ENCODE peak calls at places on chromosome 9, in eight cellular contexts. One of them, this sample, is unnamed.

GRCh38 chr9:35960029-35960655 is 2.2 kb upstream of the OR2S2 start:
- DNase-seq in stomach: no peak
- DNase-seq in sigmoid colon: no peak
- DNase-seq in upper lobe of left lung: no peak
- DNase-seq in HepG2: no peak
- DNase-seq in transverse colon: peak; percentile 55
- DNase-seq in GM23338: no peak
- DNase-seq in breast epithelium: no peak
- DNase-seq in this sample: no peak

GRCh38 chr9:76456202-76456926 is 2.6 kb upstream of the GCNT1 start:
- DNase-seq in stomach: peak; percentile 86
- DNase-seq in sigmoid colon: no peak
- DNase-seq in upper lobe of left lung: no peak
- DNase-seq in HepG2: peak; percentile 89
- DNase-seq in transverse colon: peak; percentile 75
- DNase-seq in GM23338: peak; percentile 72
- DNase-seq in breast epithelium: no peak
- DNase-seq in this sample: peak; percentile 96

GRCh38 chr9:107734231-107735014 is 244.9 kb upstream of the KLF4 start:
- DNase-seq in stomach: no peak
- DNase-seq in sigmoid colon: peak; percentile 72
- DNase-seq in upper lobe of left lung: no peak
- DNase-seq in HepG2: no peak
- DNase-seq in transverse colon: no peak
- DNase-seq in GM23338: no peak
- DNase-seq in breast epithelium: no peak
- DNase-seq in this sample: no peak

GRCh38 chr9:27117489-27118135 is 8.6 kb downstream of the TEK start:
- DNase-seq in stomach: peak; percentile 70
- DNase-seq in sigmoid colon: peak; percentile 70
- DNase-seq in upper lobe of left lung: no peak
- DNase-seq in HepG2: peak; percentile 49
- DNase-seq in transverse colon: peak; percentile 70
- DNase-seq in GM23338: no peak
- DNase-seq in breast epithelium: no peak
- DNase-seq in this sample: no peak

GRCh38 chr9:13049223-13049622 is 230.3 kb downstream of the MPDZ start:
- DNase-seq in stomach: no peak
- DNase-seq in sigmoid colon: no peak
- DNase-seq in upper lobe of left lung: no peak
- DNase-seq in HepG2: no peak
- DNase-seq in transverse colon: no peak
- DNase-seq in GM23338: peak; percentile 8
- DNase-seq in breast epithelium: no peak
- DNase-seq in this sample: no peak

GRCh38 chr9:72946318-72946717 is 6.5 kb downstream of the ALDH1A1 start:
- DNase-seq in stomach: no peak
- DNase-seq in sigmoid colon: no peak
- DNase-seq in upper lobe of left lung: no peak
- DNase-seq in HepG2: no peak
- DNase-seq in transverse colon: no peak
- DNase-seq in GM23338: no peak
- DNase-seq in breast epithelium: no peak
- DNase-seq in this sample: no peak

GRCh38 chr9:110131499-110131898 is 76.5 kb downstream of the C9orf152 start:
- DNase-seq in stomach: no peak
- DNase-seq in sigmoid colon: no peak
- DNase-seq in upper lobe of left lung: no peak
- DNase-seq in HepG2: no peak
- DNase-seq in transverse colon: no peak
- DNase-seq in GM23338: peak; percentile 75
- DNase-seq in breast epithelium: no peak
- DNase-seq in this sample: no peak

GRCh38 chr9:104386425-104387069 is 117.5 kb upstream of the OR13F1 start:
- DNase-seq in stomach: no peak
- DNase-seq in sigmoid colon: no peak
- DNase-seq in upper lobe of left lung: no peak
- DNase-seq in HepG2: peak; percentile 16
- DNase-seq in transverse colon: no peak
- DNase-seq in GM23338: peak; percentile 71
- DNase-seq in breast epithelium: no peak
- DNase-seq in this sample: peak; percentile 3

GRCh38 chr9:108688051-108688450 is 167.7 kb downstream of the ACTL7B start:
- DNase-seq in stomach: no peak
- DNase-seq in sigmoid colon: no peak
- DNase-seq in upper lobe of left lung: no peak
- DNase-seq in HepG2: no peak
- DNase-seq in transverse colon: no peak
- DNase-seq in GM23338: no peak
- DNase-seq in breast epithelium: no peak
- DNase-seq in this sample: no peak

GRCh38 chr9:77475641-77476473 is 172.3 kb downstream of the GNA14 start:
- DNase-seq in stomach: no peak
- DNase-seq in sigmoid colon: no peak
- DNase-seq in upper lobe of left lung: no peak
- DNase-seq in HepG2: no peak
- DNase-seq in transverse colon: no peak
- DNase-seq in GM23338: peak; percentile 35
- DNase-seq in breast epithelium: no peak
- DNase-seq in this sample: no peak

GRCh38 chr9:115369322-115369957 is 251.5 kb upstream of the TNC start:
- DNase-seq in stomach: no peak
- DNase-seq in sigmoid colon: no peak
- DNase-seq in upper lobe of left lung: no peak
- DNase-seq in HepG2: no peak
- DNase-seq in transverse colon: no peak
- DNase-seq in GM23338: no peak
- DNase-seq in breast epithelium: peak; percentile 24
- DNase-seq in this sample: no peak

GRCh38 chr9:125906144-125906543 is 159.0 kb downstream of the PBX3 start:
- DNase-seq in stomach: no peak
- DNase-seq in sigmoid colon: no peak
- DNase-seq in upper lobe of left lung: no peak
- DNase-seq in HepG2: no peak
- DNase-seq in transverse colon: no peak
- DNase-seq in GM23338: no peak
- DNase-seq in breast epithelium: no peak
- DNase-seq in this sample: no peak

GRCh38 chr9:89519393-89519805 is 21.5 kb upstream of the SEMA4D start:
- DNase-seq in stomach: peak; percentile 84
- DNase-seq in sigmoid colon: no peak
- DNase-seq in upper lobe of left lung: no peak
- DNase-seq in HepG2: peak; percentile 26
- DNase-seq in transverse colon: no peak
- DNase-seq in GM23338: no peak
- DNase-seq in breast epithelium: no peak
- DNase-seq in this sample: no peak

GRCh38 chr9:68733021-68733405 is 28.0 kb downstream of the PIP5K1B start:
- DNase-seq in stomach: no peak
- DNase-seq in sigmoid colon: no peak
- DNase-seq in upper lobe of left lung: no peak
- DNase-seq in HepG2: no peak
- DNase-seq in transverse colon: no peak
- DNase-seq in GM23338: no peak
- DNase-seq in breast epithelium: no peak
- DNase-seq in this sample: no peak

GRCh38 chr9:6590772-6591384 is 54.7 kb downstream of the GLDC start:
- DNase-seq in stomach: no peak
- DNase-seq in sigmoid colon: no peak
- DNase-seq in upper lobe of left lung: no peak
- DNase-seq in HepG2: peak; percentile 98
- DNase-seq in transverse colon: no peak
- DNase-seq in GM23338: no peak
- DNase-seq in breast epithelium: no peak
- DNase-seq in this sample: no peak

GRCh38 chr9:100473271-100474081 is 527 bp downstream of the TMEFF1 start:
- DNase-seq in stomach: peak; percentile 26
- DNase-seq in sigmoid colon: no peak
- DNase-seq in upper lobe of left lung: peak; percentile 88
- DNase-seq in HepG2: no peak
- DNase-seq in transverse colon: peak; percentile 11
- DNase-seq in GM23338: peak; percentile 57
- DNase-seq in breast epithelium: no peak
- DNase-seq in this sample: peak; percentile 4

GRCh38 chr9:116101516-116101915 is 52.1 kb upstream of the PAPPA start:
- DNase-seq in stomach: no peak
- DNase-seq in sigmoid colon: no peak
- DNase-seq in upper lobe of left lung: no peak
- DNase-seq in HepG2: no peak
- DNase-seq in transverse colon: no peak
- DNase-seq in GM23338: no peak
- DNase-seq in breast epithelium: no peak
- DNase-seq in this sample: no peak

GRCh38 chr9:130292104-130292503 is 26.5 kb downstream of the HMCN2 start:
- DNase-seq in stomach: no peak
- DNase-seq in sigmoid colon: peak; percentile 84
- DNase-seq in upper lobe of left lung: no peak
- DNase-seq in HepG2: no peak
- DNase-seq in transverse colon: no peak
- DNase-seq in GM23338: no peak
- DNase-seq in breast epithelium: no peak
- DNase-seq in this sample: no peak
- TF ChIP-seq POLR2AphosphoS5 in stomach: peak; percentile 16
- TF ChIP-seq POLR2AphosphoS5 in sigmoid colon: peak; percentile 63
- TF ChIP-seq POLR2AphosphoS5 in upper lobe of left lung: peak; percentile 27
- TF ChIP-seq POLR2AphosphoS5 in HepG2: no peak
- TF ChIP-seq POLR2AphosphoS5 in transverse colon: peak; percentile 38
- TF ChIP-seq POLR2AphosphoS5 in GM23338: no peak
- TF ChIP-seq POLR2AphosphoS5 in breast epithelium: peak; percentile 50
- TF ChIP-seq POLR2AphosphoS5 in this sample: no peak

GRCh38 chr9:136963341-136963740 is 11.3 kb downstream of the LCN12 start:
- DNase-seq in stomach: no peak
- DNase-seq in sigmoid colon: no peak
- DNase-seq in upper lobe of left lung: peak; percentile 47
- DNase-seq in HepG2: no peak
- DNase-seq in transverse colon: no peak
- DNase-seq in GM23338: no peak
- DNase-seq in breast epithelium: no peak
- DNase-seq in this sample: no peak

GRCh38 chr9:136962163-136962562 is 10.1 kb downstream of the LCN12 start:
- DNase-seq in stomach: no peak
- DNase-seq in sigmoid colon: no peak
- DNase-seq in upper lobe of left lung: no peak
- DNase-seq in HepG2: no peak
- DNase-seq in transverse colon: no peak
- DNase-seq in GM23338: no peak
- DNase-seq in breast epithelium: no peak
- DNase-seq in this sample: no peak

GRCh38 chr9:136961279-136962065 is 9.4 kb downstream of the LCN12 start:
- DNase-seq in stomach: peak; percentile 74
- DNase-seq in sigmoid colon: no peak
- DNase-seq in upper lobe of left lung: peak; percentile 77
- DNase-seq in HepG2: no peak
- DNase-seq in transverse colon: no peak
- DNase-seq in GM23338: no peak
- DNase-seq in breast epithelium: no peak
- DNase-seq in this sample: no peak

GRCh38 chr9:136963751-136964150 is 11.7 kb downstream of the LCN12 start:
- DNase-seq in stomach: no peak
- DNase-seq in sigmoid colon: no peak
- DNase-seq in upper lobe of left lung: peak; percentile 56
- DNase-seq in HepG2: no peak
- DNase-seq in transverse colon: no peak
- DNase-seq in GM23338: no peak
- DNase-seq in breast epithelium: no peak
- DNase-seq in this sample: no peak

DNA sequence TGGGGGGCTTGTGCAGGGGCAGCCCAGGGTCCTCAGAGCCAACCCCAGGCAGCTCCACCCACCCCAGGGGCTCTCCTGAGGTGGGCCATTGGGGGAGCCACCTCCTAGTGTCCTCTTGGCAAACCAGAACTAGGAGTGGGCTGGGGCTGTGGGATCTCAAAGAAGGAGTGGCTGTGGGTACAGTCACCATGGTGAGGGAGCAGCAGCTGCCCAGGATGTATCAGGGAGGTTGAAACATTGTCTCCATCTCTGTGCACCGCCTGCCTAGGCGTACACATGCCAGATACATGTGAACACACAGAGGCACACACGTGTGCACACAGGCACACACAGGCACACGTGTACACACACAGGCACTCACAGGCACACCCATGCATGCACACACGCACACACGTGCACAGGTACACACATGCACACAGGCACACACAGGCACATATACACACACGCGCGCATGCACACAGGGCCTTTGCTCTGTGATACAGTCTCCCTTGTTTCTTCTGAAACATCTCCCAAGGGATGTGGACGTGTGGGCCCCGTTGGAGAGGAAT is 10.7 kb downstream of the LCN12 start:
- DNase-seq in stomach: no peak
- DNase-seq in sigmoid colon: no peak
- DNase-seq in upper lobe of left lung: peak; percentile 7
- DNase-seq in HepG2: no peak
- DNase-seq in transverse colon: no peak
- DNase-seq in GM23338: no peak
- DNase-seq in breast epithelium: no peak
- DNase-seq in this sample: no peak
- H3K27ac ChIP-seq in stomach: no peak overlapping the region
- H3K27ac ChIP-seq in sigmoid colon: no peak overlapping the region
- H3K27ac ChIP-seq in upper lobe of left lung: no peak overlapping the region
- H3K27ac ChIP-seq in HepG2: no peak overlapping the region
- H3K27ac ChIP-seq in transverse colon: no peak overlapping the region
- H3K27ac ChIP-seq in GM23338: no peak overlapping the region
- H3K27ac ChIP-seq in breast epithelium: no peak overlapping the region
- H3K27ac ChIP-seq in this sample: no peak overlapping the region

DNA sequence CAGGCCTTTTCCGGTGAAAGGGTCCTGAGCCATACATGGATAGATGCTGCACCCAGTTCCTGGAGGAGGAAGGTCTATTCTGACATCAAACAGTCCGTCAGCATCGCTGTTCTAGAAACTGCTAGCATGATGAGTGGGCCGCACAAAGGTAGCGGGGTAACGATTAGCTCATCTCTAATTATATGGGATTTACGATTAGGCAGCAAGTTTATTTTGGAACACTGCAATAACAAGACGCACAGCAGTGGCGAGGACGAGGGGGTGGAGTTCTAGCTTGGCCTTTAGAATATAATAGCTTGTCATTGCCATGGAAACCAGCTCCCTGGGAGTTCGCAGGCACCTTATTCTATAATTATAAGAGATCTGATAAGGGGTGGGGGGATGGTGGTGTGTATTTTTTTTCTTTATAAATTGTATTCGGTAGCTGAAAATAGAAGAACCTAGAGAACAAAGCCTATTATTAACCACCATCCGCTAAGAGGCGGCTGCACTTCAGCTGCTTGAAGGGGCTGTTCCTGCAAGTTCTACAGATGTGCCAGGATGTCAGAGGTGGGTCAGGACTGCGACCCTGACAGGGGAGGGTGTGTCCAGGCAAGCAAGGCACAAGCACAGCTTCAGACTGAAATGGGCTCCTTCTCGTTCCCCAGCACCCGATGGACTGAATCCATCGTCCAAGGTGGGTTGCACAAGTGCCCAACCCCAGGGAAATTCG is 310.9 kb downstream of the AGTPBP1 start:
- DNase-seq in stomach: no peak
- DNase-seq in sigmoid colon: no peak
- DNase-seq in upper lobe of left lung: no peak
- DNase-seq in HepG2: no peak
- DNase-seq in transverse colon: no peak
- DNase-seq in GM23338: no peak
- DNase-seq in breast epithelium: no peak
- DNase-seq in this sample: no peak
- TF ChIP-seq POLR2AphosphoS5 in stomach: no peak
- TF ChIP-seq POLR2AphosphoS5 in sigmoid colon: no peak
- TF ChIP-seq POLR2AphosphoS5 in upper lobe of left lung: no peak
- TF ChIP-seq POLR2AphosphoS5 in HepG2: no peak
- TF ChIP-seq POLR2AphosphoS5 in transverse colon: no peak
- TF ChIP-seq POLR2AphosphoS5 in GM23338: no peak
- TF ChIP-seq POLR2AphosphoS5 in breast epithelium: no peak
- TF ChIP-seq POLR2AphosphoS5 in this sample: no peak

GRCh38 chr9:589723-590122 is 251.8 kb upstream of the DMRT1 start:
- DNase-seq in stomach: no peak
- DNase-seq in sigmoid colon: no peak
- DNase-seq in upper lobe of left lung: no peak
- DNase-seq in HepG2: no peak
- DNase-seq in transverse colon: no peak
- DNase-seq in GM23338: peak; percentile 36
- DNase-seq in breast epithelium: peak; percentile 52
- DNase-seq in this sample: no peak
- H3K27ac ChIP-seq in stomach: peak overlapping the region; percentile 40
- H3K27ac ChIP-seq in sigmoid colon: no peak overlapping the region
- H3K27ac ChIP-seq in upper lobe of left lung: peak overlapping the region; percentile 42
- H3K27ac ChIP-seq in HepG2: no peak overlapping the region
- H3K27ac ChIP-seq in transverse colon: peak overlapping the region; percentile 37
- H3K27ac ChIP-seq in GM23338: peak overlapping the region; percentile 71
- H3K27ac ChIP-seq in breast epithelium: peak overlapping the region; percentile 54
- H3K27ac ChIP-seq in this sample: no peak overlapping the region